ENCODE peak calls at places on chromosome 13, in ten cellular contexts. One of them, this sample, is unnamed.

GRCh38 chr13:59016250-59016649 is 1147.5 kb downstream of the DIAPH3 start:
- DNase-seq in heart right ventricle: no peak
- DNase-seq in GM23338: no peak
- DNase-seq in stimulated activated CD8-positive, alpha-beta memory T cell treated with anti-CD3 and anti-CD28 coated beads, Interleukin-4, amount 100 ng/mL, for 1 hour: no peak
- DNase-seq in stimulated activated CD4-positive, alpha-beta T cell treated with anti-CD3 and anti-CD28 coated beads, Interleukin-4, amount 100 ng/mL, for 48 hours: no peak
- DNase-seq in ELR: no peak
- DNase-seq in nephron progenitor cell: no peak
- DNase-seq in gastrocnemius medialis: no peak
- DNase-seq in GM04503: no peak
- DNase-seq in HFFc6: no peak
- DNase-seq in this sample: no peak

GRCh38 chr13:36298535-36299068 is 988 bp upstream of the CCDC169 start:
- DNase-seq in GM23338: peak; percentile 90
- DNase-seq in heart right ventricle: no peak
- DNase-seq in ELR: peak; percentile 21
- DNase-seq in stimulated activated CD4-positive, alpha-beta T cell treated with anti-CD3 and anti-CD28 coated beads, Interleukin-4, amount 100 ng/mL, for 48 hours: no peak
- DNase-seq in GM04503: no peak
- DNase-seq in HFFc6: no peak
- DNase-seq in stimulated activated CD8-positive, alpha-beta memory T cell treated with anti-CD3 and anti-CD28 coated beads, Interleukin-4, amount 100 ng/mL, for 1 hour: no peak
- DNase-seq in gastrocnemius medialis: no peak
- DNase-seq in nephron progenitor cell: no peak
- DNase-seq in this sample: no peak

GRCh38 chr13:48231948-48232347 is 1.1 kb upstream of the ITM2B start:
- DNase-seq in GM23338: no peak
- DNase-seq in gastrocnemius medialis: no peak
- DNase-seq in GM04503: no peak
- DNase-seq in nephron progenitor cell: no peak
- DNase-seq in ELR: no peak
- DNase-seq in heart right ventricle: no peak
- DNase-seq in stimulated activated CD4-positive, alpha-beta T cell treated with anti-CD3 and anti-CD28 coated beads, Interleukin-4, amount 100 ng/mL, for 48 hours: no peak
- DNase-seq in stimulated activated CD8-positive, alpha-beta memory T cell treated with anti-CD3 and anti-CD28 coated beads, Interleukin-4, amount 100 ng/mL, for 1 hour: no peak
- DNase-seq in HFFc6: no peak
- DNase-seq in this sample: no peak

GRCh38 chr13:37942929-37943328 is 73.4 kb upstream of the TRPC4 start:
- DNase-seq in HFFc6: no peak
- DNase-seq in stimulated activated CD8-positive, alpha-beta memory T cell treated with anti-CD3 and anti-CD28 coated beads, Interleukin-4, amount 100 ng/mL, for 1 hour: no peak
- DNase-seq in gastrocnemius medialis: no peak
- DNase-seq in ELR: no peak
- DNase-seq in GM23338: no peak
- DNase-seq in GM04503: no peak
- DNase-seq in nephron progenitor cell: no peak
- DNase-seq in heart right ventricle: no peak
- DNase-seq in stimulated activated CD4-positive, alpha-beta T cell treated with anti-CD3 and anti-CD28 coated beads, Interleukin-4, amount 100 ng/mL, for 48 hours: no peak
- DNase-seq in this sample: no peak

GRCh38 chr13:36057041-36057440 is 74.1 kb downstream of the DCLK1 start:
- DNase-seq in nephron progenitor cell: peak; percentile 8
- DNase-seq in HFFc6: no peak
- DNase-seq in stimulated activated CD4-positive, alpha-beta T cell treated with anti-CD3 and anti-CD28 coated beads, Interleukin-4, amount 100 ng/mL, for 48 hours: no peak
- DNase-seq in GM04503: no peak
- DNase-seq in ELR: peak; percentile 2
- DNase-seq in GM23338: peak; percentile 55
- DNase-seq in stimulated activated CD8-positive, alpha-beta memory T cell treated with anti-CD3 and anti-CD28 coated beads, Interleukin-4, amount 100 ng/mL, for 1 hour: no peak
- DNase-seq in heart right ventricle: no peak
- DNase-seq in gastrocnemius medialis: no peak
- DNase-seq in this sample: no peak

GRCh38 chr13:34731486-34731885 is 210.6 kb upstream of the NBEA start:
- DNase-seq in stimulated activated CD4-positive, alpha-beta T cell treated with anti-CD3 and anti-CD28 coated beads, Interleukin-4, amount 100 ng/mL, for 48 hours: no peak
- DNase-seq in ELR: peak; percentile 6
- DNase-seq in GM04503: no peak
- DNase-seq in stimulated activated CD8-positive, alpha-beta memory T cell treated with anti-CD3 and anti-CD28 coated beads, Interleukin-4, amount 100 ng/mL, for 1 hour: no peak
- DNase-seq in HFFc6: no peak
- DNase-seq in nephron progenitor cell: no peak
- DNase-seq in GM23338: no peak
- DNase-seq in gastrocnemius medialis: no peak
- DNase-seq in heart right ventricle: no peak
- DNase-seq in this sample: no peak

GRCh38 chr13:40503966-40504591 is 162.4 kb downstream of the FOXO1 start:
- DNase-seq in gastrocnemius medialis: no peak
- DNase-seq in heart right ventricle: no peak
- DNase-seq in stimulated activated CD8-positive, alpha-beta memory T cell treated with anti-CD3 and anti-CD28 coated beads, Interleukin-4, amount 100 ng/mL, for 1 hour: no peak
- DNase-seq in HFFc6: peak; percentile 67
- DNase-seq in nephron progenitor cell: no peak
- DNase-seq in ELR: peak; percentile 41
- DNase-seq in GM23338: peak; percentile 37
- DNase-seq in stimulated activated CD4-positive, alpha-beta T cell treated with anti-CD3 and anti-CD28 coated beads, Interleukin-4, amount 100 ng/mL, for 48 hours: no peak
- DNase-seq in GM04503: peak; percentile 13
- DNase-seq in this sample: no peak

GRCh38 chr13:73325351-73326214 is 266.8 kb downstream of the KLF5 start:
- DNase-seq in stimulated activated CD8-positive, alpha-beta memory T cell treated with anti-CD3 and anti-CD28 coated beads, Interleukin-4, amount 100 ng/mL, for 1 hour: no peak
- DNase-seq in HFFc6: peak; percentile 23
- DNase-seq in heart right ventricle: no peak
- DNase-seq in stimulated activated CD4-positive, alpha-beta T cell treated with anti-CD3 and anti-CD28 coated beads, Interleukin-4, amount 100 ng/mL, for 48 hours: no peak
- DNase-seq in nephron progenitor cell: no peak
- DNase-seq in gastrocnemius medialis: no peak
- DNase-seq in GM23338: no peak
- DNase-seq in ELR: peak; percentile 71
- DNase-seq in GM04503: no peak
- DNase-seq in this sample: no peak

GRCh38 chr13:23824355-23824754 is 64.8 kb downstream of the MIPEP start:
- DNase-seq in stimulated activated CD4-positive, alpha-beta T cell treated with anti-CD3 and anti-CD28 coated beads, Interleukin-4, amount 100 ng/mL, for 48 hours: no peak
- DNase-seq in nephron progenitor cell: no peak
- DNase-seq in ELR: no peak
- DNase-seq in heart right ventricle: no peak
- DNase-seq in stimulated activated CD8-positive, alpha-beta memory T cell treated with anti-CD3 and anti-CD28 coated beads, Interleukin-4, amount 100 ng/mL, for 1 hour: no peak
- DNase-seq in GM23338: no peak
- DNase-seq in gastrocnemius medialis: no peak
- DNase-seq in GM04503: no peak
- DNase-seq in HFFc6: no peak
- DNase-seq in this sample: no peak

GRCh38 chr13:29591310-29591709 is 4.2 kb downstream of the SLC7A1 start:
- DNase-seq in HFFc6: peak; percentile 32
- DNase-seq in GM23338: no peak
- DNase-seq in stimulated activated CD4-positive, alpha-beta T cell treated with anti-CD3 and anti-CD28 coated beads, Interleukin-4, amount 100 ng/mL, for 48 hours: no peak
- DNase-seq in gastrocnemius medialis: no peak
- DNase-seq in nephron progenitor cell: no peak
- DNase-seq in GM04503: no peak
- DNase-seq in ELR: peak; percentile 71
- DNase-seq in stimulated activated CD8-positive, alpha-beta memory T cell treated with anti-CD3 and anti-CD28 coated beads, Interleukin-4, amount 100 ng/mL, for 1 hour: no peak
- DNase-seq in heart right ventricle: no peak
- DNase-seq in this sample: no peak

This sample was measured in activated effector memory CD4-positive, alpha-beta T cell treated with Interleukin-2 at 50 U/mL for 16 hours.